ENCODE peak calls at places on chromosomes 5 and 9, in ten cellular contexts. One of them, this sample, is unnamed.

GRCh38 chr9:7289773-7290172 is 509.8 kb downstream of the DMAC1 start:
- DNase-seq in heart left ventricle: no peak
- DNase-seq in Calu3: no peak
- DNase-seq in esophagus squamous epithelium: no peak
- DNase-seq in choroid plexus epithelial cell: no peak
- DNase-seq in AG09319: no peak
- DNase-seq in MCF 10A: no peak
- DNase-seq in GM10248: no peak
- DNase-seq in endodermal cell: no peak
- DNase-seq in fibroblast of lung: no peak
- DNase-seq in this sample: no peak

GRCh38 chr9:89661956-89662717 is 57.3 kb downstream of the GADD45G start:
- DNase-seq in GM10248: no peak
- DNase-seq in MCF 10A: peak
- DNase-seq in heart left ventricle: peak
- DNase-seq in AG09319: peak
- DNase-seq in esophagus squamous epithelium: no peak
- DNase-seq in Calu3: peak
- DNase-seq in choroid plexus epithelial cell: peak
- DNase-seq in endodermal cell: peak
- DNase-seq in fibroblast of lung: peak
- DNase-seq in this sample: peak

GRCh38 chr5:178398856-178399722 is 166.5 kb upstream of the PHYKPL start:
- DNase-seq in GM10248: no peak
- DNase-seq in esophagus squamous epithelium: no peak
- DNase-seq in choroid plexus epithelial cell: no peak
- DNase-seq in AG09319: no peak
- DNase-seq in endodermal cell: no peak
- DNase-seq in fibroblast of lung: no peak
- DNase-seq in MCF 10A: no peak
- DNase-seq in heart left ventricle: no peak
- DNase-seq in Calu3: no peak
- DNase-seq in this sample: peak

GRCh38 chr5:65184780-65185179 is 296.9 kb downstream of the ADAMTS6 start:
- DNase-seq in GM10248: no peak
- DNase-seq in fibroblast of lung: no peak
- DNase-seq in heart left ventricle: no peak
- DNase-seq in AG09319: no peak
- DNase-seq in esophagus squamous epithelium: no peak
- DNase-seq in MCF 10A: no peak
- DNase-seq in choroid plexus epithelial cell: peak
- DNase-seq in endodermal cell: no peak
- DNase-seq in Calu3: no peak
- DNase-seq in this sample: peak

GRCh38 chr9:90842984-90843383 is 41.4 kb downstream of the SYK start:
- DNase-seq in choroid plexus epithelial cell: no peak
- DNase-seq in GM10248: peak
- DNase-seq in endodermal cell: no peak
- DNase-seq in MCF 10A: no peak
- DNase-seq in fibroblast of lung: no peak
- DNase-seq in heart left ventricle: no peak
- DNase-seq in AG09319: no peak
- DNase-seq in esophagus squamous epithelium: no peak
- DNase-seq in Calu3: no peak
- DNase-seq in this sample: no peak

GRCh38 chr5:55672477-55672911 is 39.6 kb downstream of the SLC38A9 start:
- DNase-seq in choroid plexus epithelial cell: no peak
- DNase-seq in AG09319: no peak
- DNase-seq in esophagus squamous epithelium: no peak
- DNase-seq in heart left ventricle: no peak
- DNase-seq in fibroblast of lung: no peak
- DNase-seq in Calu3: no peak
- DNase-seq in MCF 10A: no peak
- DNase-seq in GM10248: no peak
- DNase-seq in endodermal cell: no peak
- DNase-seq in this sample: no peak

GRCh38 chr9:5976668-5977397 is 38.6 kb downstream of the RANBP6 start:
- DNase-seq in fibroblast of lung: peak
- DNase-seq in Calu3: no peak
- DNase-seq in GM10248: peak
- DNase-seq in endodermal cell: no peak
- DNase-seq in choroid plexus epithelial cell: peak
- DNase-seq in esophagus squamous epithelium: no peak
- DNase-seq in MCF 10A: peak
- DNase-seq in AG09319: no peak
- DNase-seq in heart left ventricle: no peak
- DNase-seq in this sample: no peak

GRCh38 chr5:149735066-149735465 is 5.0 kb downstream of the PPARGC1B start:
- DNase-seq in GM10248: no peak
- DNase-seq in MCF 10A: peak
- DNase-seq in esophagus squamous epithelium: no peak
- DNase-seq in heart left ventricle: no peak
- DNase-seq in endodermal cell: peak
- DNase-seq in fibroblast of lung: no peak
- DNase-seq in Calu3: peak
- DNase-seq in choroid plexus epithelial cell: peak
- DNase-seq in AG09319: no peak
- DNase-seq in this sample: no peak

GRCh38 chr9:87336914-87337333 is 160.7 kb upstream of the DAPK1 start:
- DNase-seq in GM10248: peak
- DNase-seq in fibroblast of lung: peak
- DNase-seq in choroid plexus epithelial cell: peak
- DNase-seq in MCF 10A: peak
- DNase-seq in Calu3: peak
- DNase-seq in esophagus squamous epithelium: no peak
- DNase-seq in heart left ventricle: no peak
- DNase-seq in AG09319: peak
- DNase-seq in endodermal cell: no peak
- DNase-seq in this sample: peak

GRCh38 chr5:123610209-123610608 is 98.2 kb downstream of the CSNK1G3 start:
- DNase-seq in heart left ventricle: no peak
- DNase-seq in esophagus squamous epithelium: no peak
- DNase-seq in choroid plexus epithelial cell: peak
- DNase-seq in fibroblast of lung: peak
- DNase-seq in endodermal cell: no peak
- DNase-seq in Calu3: no peak
- DNase-seq in GM10248: no peak
- DNase-seq in MCF 10A: peak
- DNase-seq in AG09319: no peak
- DNase-seq in this sample: no peak

GRCh38 chr5:131685514-131686171 is 50.6 kb upstream of the RAPGEF6 start:
- DNase-seq in MCF 10A: no peak
- DNase-seq in heart left ventricle: no peak
- DNase-seq in endodermal cell: no peak
- DNase-seq in Calu3: no peak
- DNase-seq in AG09319: no peak
- DNase-seq in fibroblast of lung: no peak
- DNase-seq in esophagus squamous epithelium: no peak
- DNase-seq in GM10248: no peak
- DNase-seq in choroid plexus epithelial cell: no peak
- DNase-seq in this sample: no peak

GRCh38 chr9:76394896-76395244 is 644 bp upstream of the RFK start:
- DNase-seq in endodermal cell: peak
- DNase-seq in heart left ventricle: no peak
- DNase-seq in GM10248: peak
- DNase-seq in Calu3: peak
- DNase-seq in fibroblast of lung: no peak
- DNase-seq in MCF 10A: no peak
- DNase-seq in AG09319: no peak
- DNase-seq in choroid plexus epithelial cell: no peak
- DNase-seq in esophagus squamous epithelium: no peak
- DNase-seq in this sample: peak

GRCh38 chr5:566636-567309 is 42.5 kb upstream of the SLC9A3 start:
- DNase-seq in endodermal cell: no peak
- DNase-seq in MCF 10A: no peak
- DNase-seq in GM10248: no peak
- DNase-seq in AG09319: no peak
- DNase-seq in choroid plexus epithelial cell: no peak
- DNase-seq in fibroblast of lung: no peak
- DNase-seq in Calu3: no peak
- DNase-seq in esophagus squamous epithelium: no peak
- DNase-seq in heart left ventricle: no peak
- DNase-seq in this sample: no peak

GRCh38 chr5:137137013-137137632 is 362.0 kb downstream of the SPOCK1 start:
- DNase-seq in heart left ventricle: no peak
- DNase-seq in AG09319: no peak
- DNase-seq in fibroblast of lung: no peak
- DNase-seq in endodermal cell: no peak
- DNase-seq in MCF 10A: no peak
- DNase-seq in choroid plexus epithelial cell: no peak
- DNase-seq in Calu3: no peak
- DNase-seq in esophagus squamous epithelium: no peak
- DNase-seq in GM10248: no peak
- DNase-seq in this sample: no peak

GRCh38 chr5:129465945-129466344 is 5.8 kb downstream of the ADAMTS19 start:
- DNase-seq in AG09319: no peak
- DNase-seq in MCF 10A: no peak
- DNase-seq in GM10248: no peak
- DNase-seq in endodermal cell: no peak
- DNase-seq in heart left ventricle: no peak
- DNase-seq in choroid plexus epithelial cell: no peak
- DNase-seq in Calu3: no peak
- DNase-seq in fibroblast of lung: no peak
- DNase-seq in esophagus squamous epithelium: no peak
- DNase-seq in this sample: no peak

GRCh38 chr9:38700695-38701094 is 19.2 kb downstream of the FAM240B start:
- DNase-seq in endodermal cell: no peak
- DNase-seq in choroid plexus epithelial cell: peak
- DNase-seq in fibroblast of lung: peak
- DNase-seq in AG09319: no peak
- DNase-seq in heart left ventricle: no peak
- DNase-seq in Calu3: peak
- DNase-seq in GM10248: no peak
- DNase-seq in esophagus squamous epithelium: no peak
- DNase-seq in MCF 10A: peak
- DNase-seq in this sample: no peak

GRCh38 chr5:91562922-91563321 is 179.8 kb upstream of the ARRDC3 start:
- DNase-seq in GM10248: no peak
- DNase-seq in MCF 10A: no peak
- DNase-seq in endodermal cell: no peak
- DNase-seq in heart left ventricle: no peak
- DNase-seq in Calu3: no peak
- DNase-seq in fibroblast of lung: no peak
- DNase-seq in AG09319: no peak
- DNase-seq in esophagus squamous epithelium: no peak
- DNase-seq in choroid plexus epithelial cell: no peak
- DNase-seq in this sample: no peak

GRCh38 chr9:121924700-121925099 is 168.4 kb downstream of the TTLL11 start:
- DNase-seq in fibroblast of lung: no peak
- DNase-seq in esophagus squamous epithelium: no peak
- DNase-seq in GM10248: no peak
- DNase-seq in endodermal cell: no peak
- DNase-seq in MCF 10A: no peak
- DNase-seq in Calu3: no peak
- DNase-seq in choroid plexus epithelial cell: no peak
- DNase-seq in AG09319: no peak
- DNase-seq in heart left ventricle: no peak
- DNase-seq in this sample: no peak
- TF ChIP-seq CTCF in fibroblast of lung: no peak
- TF ChIP-seq CTCF in esophagus squamous epithelium: no peak
- TF ChIP-seq CTCF in GM10248: no peak
- TF ChIP-seq CTCF in endodermal cell: no peak
- TF ChIP-seq CTCF in MCF 10A: no peak
- TF ChIP-seq CTCF in Calu3: no peak
- TF ChIP-seq CTCF in choroid plexus epithelial cell: no peak
- TF ChIP-seq CTCF in AG09319: no peak
- TF ChIP-seq CTCF in heart left ventricle: no peak
- TF ChIP-seq CTCF in this sample: no peak

GRCh38 chr5:135570453-135570764 is 8.4 kb downstream of the CXCL14 start:
- DNase-seq in esophagus squamous epithelium: no peak
- DNase-seq in MCF 10A: no peak
- DNase-seq in AG09319: no peak
- DNase-seq in heart left ventricle: no peak
- DNase-seq in GM10248: no peak
- DNase-seq in Calu3: no peak
- DNase-seq in endodermal cell: no peak
- DNase-seq in choroid plexus epithelial cell: no peak
- DNase-seq in fibroblast of lung: no peak
- DNase-seq in this sample: no peak
- TF ChIP-seq CTCF in esophagus squamous epithelium: peak
- TF ChIP-seq CTCF in MCF 10A: no peak
- TF ChIP-seq CTCF in AG09319: no peak
- TF ChIP-seq CTCF in heart left ventricle: no peak
- TF ChIP-seq CTCF in GM10248: no peak
- TF ChIP-seq CTCF in Calu3: no peak
- TF ChIP-seq CTCF in endodermal cell: no peak
- TF ChIP-seq CTCF in choroid plexus epithelial cell: no peak
- TF ChIP-seq CTCF in fibroblast of lung: no peak
- TF ChIP-seq CTCF in this sample: no peak

GRCh38 chr9:84997472-84997871 is 327.9 kb downstream of the NTRK2 start:
- DNase-seq in AG09319: no peak
- DNase-seq in choroid plexus epithelial cell: no peak
- DNase-seq in endodermal cell: peak
- DNase-seq in Calu3: no peak
- DNase-seq in GM10248: no peak
- DNase-seq in esophagus squamous epithelium: no peak
- DNase-seq in MCF 10A: no peak
- DNase-seq in heart left ventricle: no peak
- DNase-seq in fibroblast of lung: no peak
- DNase-seq in this sample: no peak
- TF ChIP-seq CTCF in AG09319: no peak
- TF ChIP-seq CTCF in choroid plexus epithelial cell: no peak
- TF ChIP-seq CTCF in endodermal cell: peak
- TF ChIP-seq CTCF in Calu3: no peak
- TF ChIP-seq CTCF in GM10248: peak
- TF ChIP-seq CTCF in esophagus squamous epithelium: no peak
- TF ChIP-seq CTCF in MCF 10A: no peak
- TF ChIP-seq CTCF in heart left ventricle: no peak
- TF ChIP-seq CTCF in fibroblast of lung: no peak
- TF ChIP-seq CTCF in this sample: peak

GRCh38 chr9:78438765-78439164 is 141.8 kb downstream of the PSAT1 start:
- DNase-seq in fibroblast of lung: no peak
- DNase-seq in heart left ventricle: no peak
- DNase-seq in AG09319: no peak
- DNase-seq in MCF 10A: no peak
- DNase-seq in endodermal cell: no peak
- DNase-seq in choroid plexus epithelial cell: no peak
- DNase-seq in GM10248: no peak
- DNase-seq in esophagus squamous epithelium: no peak
- DNase-seq in Calu3: no peak
- DNase-seq in this sample: no peak

GRCh38 chr9:78439192-78439865 is 142.4 kb downstream of the PSAT1 start:
- DNase-seq in esophagus squamous epithelium: no peak
- DNase-seq in endodermal cell: peak
- DNase-seq in AG09319: peak
- DNase-seq in GM10248: peak
- DNase-seq in Calu3: peak
- DNase-seq in choroid plexus epithelial cell: peak
- DNase-seq in fibroblast of lung: peak
- DNase-seq in MCF 10A: peak
- DNase-seq in heart left ventricle: peak
- DNase-seq in this sample: peak

GRCh38 chr9:78441822-78442431 is 145.0 kb downstream of the PSAT1 start:
- DNase-seq in endodermal cell: no peak
- DNase-seq in AG09319: no peak
- DNase-seq in MCF 10A: no peak
- DNase-seq in Calu3: no peak
- DNase-seq in heart left ventricle: no peak
- DNase-seq in choroid plexus epithelial cell: no peak
- DNase-seq in GM10248: no peak
- DNase-seq in esophagus squamous epithelium: no peak
- DNase-seq in fibroblast of lung: no peak
- DNase-seq in this sample: no peak

GRCh38 chr9:78441396-78441795 is 144.5 kb downstream of the PSAT1 start:
- DNase-seq in heart left ventricle: no peak
- DNase-seq in GM10248: no peak
- DNase-seq in AG09319: no peak
- DNase-seq in MCF 10A: no peak
- DNase-seq in esophagus squamous epithelium: no peak
- DNase-seq in Calu3: no peak
- DNase-seq in choroid plexus epithelial cell: no peak
- DNase-seq in fibroblast of lung: no peak
- DNase-seq in endodermal cell: no peak
- DNase-seq in this sample: no peak

GRCh38 chr9:78439866-78440830 is 143.2 kb downstream of the PSAT1 start:
- DNase-seq in fibroblast of lung: no peak
- DNase-seq in MCF 10A: no peak
- DNase-seq in AG09319: no peak
- DNase-seq in esophagus squamous epithelium: no peak
- DNase-seq in heart left ventricle: no peak
- DNase-seq in Calu3: no peak
- DNase-seq in GM10248: no peak
- DNase-seq in endodermal cell: no peak
- DNase-seq in choroid plexus epithelial cell: no peak
- DNase-seq in this sample: no peak
- TF ChIP-seq CTCF in fibroblast of lung: no peak
- TF ChIP-seq CTCF in MCF 10A: no peak
- TF ChIP-seq CTCF in AG09319: no peak
- TF ChIP-seq CTCF in esophagus squamous epithelium: no peak
- TF ChIP-seq CTCF in heart left ventricle: no peak
- TF ChIP-seq CTCF in Calu3: no peak
- TF ChIP-seq CTCF in GM10248: no peak
- TF ChIP-seq CTCF in endodermal cell: peak
- TF ChIP-seq CTCF in choroid plexus epithelial cell: no peak
- TF ChIP-seq CTCF in this sample: no peak